ENCODE peak calls at places on chromosome 18, in eight cellular contexts. M is SJSA1; W is activated CD4-positive, CD25-positive, alpha-beta regulatory T cell; E is GM12864; F is NCI-H460; T is activated B cell treated with CpG ODN at 0.5 μM for 24 hours; L is brain microvascular endothelial cell; Z is T-cell. K is an unnamed sample.

GRCh38 chr18:55101458-55101824 is 142.2 kb upstream of the CCDC68 start:
- DNase-seq in T (no peak), F (no peak), M (no peak), Z (no peak), W (no peak), E (no peak), L (no peak), K (no peak)

GRCh38 chr18:76491436-76491800 is 3.6 kb downstream of the ZNF516 start:
- DNase-seq in E (no peak), T (peak; percentile 59), Z (peak; percentile 76), F (no peak), L (peak; percentile 55), M (no peak), W (peak; percentile 39), K (peak; percentile 81)

GRCh38 chr18:36058674-36059073 is 8.7 kb downstream of the RPRD1A start:
- DNase-seq in F (no peak), W (no peak), E (no peak), Z (no peak), M (no peak), T (no peak), L (no peak), K (no peak)

GRCh38 chr18:68803371-68803770 is 5.5 kb downstream of the CCDC102B start:
- DNase-seq in Z (no peak), E (no peak), L (peak; percentile 59), F (no peak), T (no peak), M (no peak), W (no peak), K (no peak)

GRCh38 chr18:39675358-39675757 is 2109.8 kb upstream of the CELF4 start:
- DNase-seq in E (no peak), Z (no peak), L (peak; percentile 20), M (no peak), T (no peak), W (no peak), F (no peak), K (no peak)

GRCh38 chr18:7369006-7369405 is 138.1 kb downstream of the LRRC30 start:
- DNase-seq in F (no peak), L (no peak), E (no peak), T (no peak), M (no peak), Z (no peak), W (no peak), K (no peak)

GRCh38 chr18:62881509-62882016 is 166.2 kb downstream of the PHLPP1 start:
- DNase-seq in W (no peak), T (no peak), Z (no peak), L (peak; percentile 93), F (peak; percentile 36), M (peak; percentile 83), E (no peak), K (peak; percentile 72)

GRCh38 chr18:36758001-36758400 is 70.8 kb downstream of the TPGS2 start:
- DNase-seq in W (no peak), E (no peak), T (no peak), F (no peak), Z (no peak), L (no peak), M (no peak), K (no peak)

GRCh38 chr18:33839452-33840225 is 261.6 kb downstream of the ASXL3 start:
- DNase-seq in W (no peak), L (peak; percentile 50), T (no peak), Z (no peak), F (peak; percentile 61), M (no peak), E (peak; percentile 13), K (peak; percentile 38)

GRCh38 chr18:21115519-21116411 is 4.2 kb upstream of the ROCK1 start:
- DNase-seq in M (peak; percentile 79), T (no peak), W (no peak), Z (no peak), E (no peak), L (peak; percentile 38), F (no peak), K (no peak)

GRCh38 chr18:37484893-37485834 is 80.4 kb downstream of the CELF4 start:
- DNase-seq in Z (no peak), L (no peak), W (no peak), T (no peak), M (no peak), F (no peak), E (no peak), K (peak; percentile 45)

GRCh38 chr18:48902023-48902855 is 48.5 kb downstream of the SMAD7 start:
- DNase-seq in W (no peak), T (peak; percentile 9), M (peak; percentile 97), Z (no peak), E (no peak), F (peak; percentile 18), L (peak; percentile 95), K (peak; percentile 95)

GRCh38 chr18:60676807-60677206 is 304.2 kb upstream of the MC4R start:
- DNase-seq in T (no peak), Z (no peak), L (no peak), F (no peak), E (no peak), M (no peak), W (no peak), K (no peak)

GRCh38 chr18:49072524-49072934 is 121.8 kb upstream of the SMAD7 start:
- DNase-seq in T (no peak), M (no peak), F (no peak), Z (no peak), E (no peak), L (no peak), W (no peak), K (no peak)

GRCh38 chr18:29321561-29321960 is 1144.6 kb upstream of the CDH2 start:
- DNase-seq in F (no peak), W (no peak), T (no peak), E (no peak), L (no peak), Z (no peak), M (no peak), K (no peak)

GRCh38 chr18:3054785-3055184 is 41.8 kb upstream of the LPIN2 start:
- DNase-seq in W (no peak), T (no peak), L (no peak), Z (no peak), E (no peak), F (no peak), M (no peak), K (peak; percentile 16)

GRCh38 chr18:39191931-39192330 is 1626.3 kb upstream of the CELF4 start:
- DNase-seq in M (no peak), T (no peak), F (no peak), L (no peak), E (no peak), W (no peak), Z (no peak), K (no peak)

GRCh38 chr18:73136134-73136533 is 268.3 kb upstream of the NETO1 start:
- DNase-seq in T (no peak), L (no peak), M (no peak), E (no peak), F (peak; percentile 7), W (no peak), Z (no peak), K (no peak)

K was measured in Calu3.